ENCODE peak calls at places on chromosomes 4 and X, in seven cellular contexts. I is nucleus accumbens; N is osteocyte; C is activated CD4-positive, alpha-beta T cell treated with anti-CD3 and anti-CD28 coated beads, Interleukin-2, amount 50 U/mL, for 1 hour; G is epithelial cell of prostate; P is mucosa of descending colon; F is GM04504. U is an unnamed sample.

GRCh38 chr4:20529681-20530080 is 170.6 kb upstream of the PACRGL start:
- DNase-seq in I (no peak), N (no peak), C (no peak), G (no peak), P (no peak), F (no peak), U (no peak)

GRCh38 chr4:27763830-27764525 is 903.3 kb downstream of the STIM2 start:
- DNase-seq in I (no peak), N (no peak), C (no peak), G (no peak), P (no peak), F (no peak), U (no peak)

GRCh38 chr4:58360354-58361133 is 1250.4 kb upstream of the IGFBP7 start:
- DNase-seq in I (no peak), N (no peak), C (no peak), G (no peak), P (no peak), F (no peak), U (no peak)

GRCh38 chr4:74056114-74056857 is 17.8 kb upstream of the CXCL3 start:
- DNase-seq in I (no peak), N (no peak), C (no peak), G (peak), P (no peak), F (no peak), U (no peak)

GRCh38 chrX:64536740-64537139 is 141.5 kb upstream of the MTMR8 start:
- DNase-seq in I (no peak), N (no peak), C (no peak), G (peak), P (no peak), F (no peak), U (no peak)

GRCh38 chr4:26713563-26714145 is 129.8 kb downstream of the TBC1D19 start:
- DNase-seq in I (no peak), N (no peak), C (no peak), G (peak), P (no peak), F (no peak), U (no peak)

GRCh38 chr4:146567396-146567795 is 45.7 kb upstream of the SLC10A7 start:
- DNase-seq in I (no peak), N (no peak), C (no peak), G (no peak), P (no peak), F (no peak), U (no peak)

GRCh38 chr4:57490520-57490919 is 380.3 kb upstream of the IGFBP7 start:
- DNase-seq in I (no peak), N (no peak), C (no peak), G (peak), P (no peak), F (no peak), U (no peak)

GRCh38 chr4:16844796-16845586 is 53.5 kb downstream of the LDB2 start:
- DNase-seq in I (no peak), N (no peak), C (no peak), G (no peak), P (no peak), F (no peak), U (no peak)

GRCh38 chr4:1369091-1369450 is 22.1 kb downstream of the UVSSA start:
- DNase-seq in I (no peak), N (no peak), C (no peak), G (no peak), P (no peak), F (no peak), U (no peak)

GRCh38 chr4:122819708-122820449 is 6.8 kb upstream of the FGF2 start:
- DNase-seq in I (no peak), N (no peak), C (no peak), G (no peak), P (no peak), F (no peak), U (no peak)

GRCh38 chrX:78384486-78384885 is 57.1 kb upstream of the CYSLTR1 start:
- DNase-seq in I (no peak), N (no peak), C (no peak), G (no peak), P (no peak), F (no peak), U (no peak)

GRCh38 chr4:45317276-45317675 is 590.9 kb upstream of the GNPDA2 start:
- DNase-seq in I (no peak), N (no peak), C (no peak), G (no peak), P (no peak), F (no peak), U (no peak)

GRCh38 chrX:124333862-124334261 is 1.4 kb downstream of the TEX13D start:
- DNase-seq in I (no peak), N (no peak), C (no peak), G (no peak), P (no peak), F (no peak), U (no peak)

GRCh38 chrX:113954297-113954696 is 629.6 kb upstream of the HTR2C start:
- DNase-seq in I (no peak), N (no peak), C (no peak), G (no peak), P (no peak), F (no peak), U (no peak)

GRCh38 chrX:153726286-153727107 is 1.8 kb downstream of the ABCD1 start:
- DNase-seq in I (peak), N (no peak), C (peak), G (no peak), P (peak), F (no peak), U (peak)

GRCh38 chr4:150385606-150386005 is 196.3 kb upstream of the MAB21L2 start:
- DNase-seq in I (no peak), N (no peak), C (no peak), G (no peak), P (no peak), F (peak), U (no peak)

GRCh38 chrX:71871367-71871766 is 39.3 kb upstream of the NHSL2 start:
- DNase-seq in I (no peak), N (no peak), C (no peak), G (no peak), P (no peak), F (no peak), U (peak)

GRCh38 chr4:152618971-152619370 is 60.8 kb downstream of the TMEM154 start:
- DNase-seq in I (no peak), N (no peak), C (no peak), G (peak), P (no peak), F (no peak), U (no peak)

GRCh38 chr4:116724249-116724648 is 361.1 kb downstream of the TRAM1L1 start:
- DNase-seq in I (no peak), N (no peak), C (no peak), G (no peak), P (no peak), F (no peak), U (no peak)

GRCh38 chr4:38889143-38889542 is 21.5 kb downstream of the FAM114A1 start:
- DNase-seq in I (no peak), N (no peak), C (no peak), G (peak), P (no peak), F (peak), U (no peak)

GRCh38 chr4:25970691-25971427 is 56.8 kb downstream of the SMIM20 start:
- DNase-seq in I (no peak), N (no peak), C (no peak), G (no peak), P (peak), F (no peak), U (peak)

GRCh38 chrX:9555354-9555753 is 90.5 kb downstream of the TBL1X start:
- DNase-seq in I (no peak), N (no peak), C (no peak), G (no peak), P (no peak), F (no peak), U (no peak)

GRCh38 chr4:121764702-121765367 is at the start of gene SMIM43:
- DNase-seq in I (no peak), N (no peak), C (no peak), G (no peak), P (no peak), F (no peak), U (no peak)

GRCh38 chr4:119081943-119082342 is 53.7 kb upstream of the MYOZ2 start:
- DNase-seq in I (no peak), N (no peak), C (no peak), G (no peak), P (no peak), F (no peak), U (peak)

GRCh38 chr4:117640836-117641235 is 393.4 kb upstream of the NDST3 start:
- DNase-seq in I (no peak), N (no peak), C (no peak), G (no peak), P (no peak), F (no peak), U (no peak)

GRCh38 chrX:140526138-140526537 is 21.3 kb upstream of the SOX3 start:
- DNase-seq in I (no peak), N (no peak), C (no peak), G (no peak), P (no peak), F (no peak), U (no peak)

GRCh38 chrX:148588649-148589310 is 88.4 kb downstream of the AFF2 start:
- DNase-seq in I (no peak), N (no peak), C (no peak), G (no peak), P (no peak), F (no peak), U (no peak)

GRCh38 chr4:40255722-40256281 is 59.0 kb downstream of the RHOH start:
- DNase-seq in I (no peak), N (no peak), C (no peak), G (peak), P (no peak), F (peak), U (no peak)

U was measured in left ventricle myocardium superior.